ENCODE peak calls at places on chromosomes 11 and 22, in seven cellular contexts. Y is NB4, A is tibial nerve, D is lower leg skin, C is heart left ventricle, X is uterus, R is suprapubic skin. E is an unnamed sample.

GRCh38 chr11:69397732-69398131 is 83.7 kb upstream of the LINC01488 start:
- DNase-seq in Y (no peak), A (no peak), D (no peak), C (no peak), X (no peak), R (no peak), E (no peak)

GRCh38 chr22:41910599-41911291 is 4.1 kb downstream of the SHISA8 start:
- DNase-seq in Y (no peak), A (no peak), D (no peak), C (no peak), X (no peak), R (no peak), E (no peak)

GRCh38 chr11:132147464-132147863 is 777.0 kb downstream of the NTM start:
- DNase-seq in Y (no peak), A (no peak), D (no peak), C (no peak), X (no peak), R (no peak), E (no peak)

GRCh38 chr11:129705341-129705740 is 110.3 kb upstream of the TMEM45B start:
- DNase-seq in Y (no peak), A (no peak), D (peak), C (no peak), X (no peak), R (peak), E (no peak)

GRCh38 chr11:106390078-106390477 is 312.6 kb downstream of the AASDHPPT start:
- DNase-seq in Y (no peak), A (no peak), D (no peak), C (no peak), X (no peak), R (no peak), E (no peak)

GRCh38 chr22:24066260-24066659 is 55.2 kb downstream of the CABIN1 start:
- DNase-seq in Y (no peak), A (no peak), D (no peak), C (peak), X (no peak), R (peak), E (no peak)

GRCh38 chr11:104163100-104164027 is 583 bp downstream of the PDGFD start:
- DNase-seq in Y (no peak), A (no peak), D (no peak), C (peak), X (peak), R (no peak), E (peak)

GRCh38 chr22:39467390-39467901 is 10.6 kb downstream of the MGAT3 start:
- DNase-seq in Y (no peak), A (no peak), D (no peak), C (no peak), X (no peak), R (no peak), E (no peak)

DNA sequence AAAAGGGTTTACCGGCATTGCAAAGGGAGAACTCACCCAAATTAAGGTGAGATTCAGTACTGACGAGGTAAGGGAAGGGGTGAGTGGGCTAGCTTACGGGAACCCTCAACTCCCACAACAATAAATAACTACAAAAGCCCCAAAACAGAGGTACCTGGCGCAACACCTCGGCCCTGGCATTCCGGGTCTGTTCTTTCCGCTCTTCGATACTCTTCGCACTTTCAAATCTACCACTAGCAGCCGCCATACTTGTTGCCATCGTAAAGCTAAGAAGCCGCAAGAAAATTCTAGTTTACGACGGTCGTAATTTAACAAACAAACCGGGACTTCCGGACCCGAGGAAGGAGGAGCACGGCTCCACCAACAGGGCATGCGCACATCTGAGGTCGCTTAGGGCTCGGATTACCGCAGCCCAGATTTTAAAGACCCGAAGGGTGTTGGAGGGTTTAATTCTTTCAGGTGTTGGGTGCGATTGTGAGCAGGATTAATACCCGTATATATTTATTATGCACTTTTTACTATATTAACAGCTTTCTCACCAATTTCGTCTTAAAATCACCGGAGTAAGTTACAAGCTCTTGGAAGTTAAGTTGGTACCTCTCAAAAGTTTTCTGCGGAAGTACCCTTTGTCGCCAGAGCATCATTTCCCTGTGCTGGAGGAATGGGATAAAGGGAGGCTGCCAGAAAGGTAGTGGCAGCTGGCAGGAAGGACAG is at the start of gene CWF19L2:
- DNase-seq in Y (peak), A (peak), D (peak), C (peak), X (peak), R (peak), E (peak)
- TF ChIP-seq POLR2A in Y (peak), A (peak), D (no peak), C (peak), X (peak), R (no peak), E (no peak)

DNA sequence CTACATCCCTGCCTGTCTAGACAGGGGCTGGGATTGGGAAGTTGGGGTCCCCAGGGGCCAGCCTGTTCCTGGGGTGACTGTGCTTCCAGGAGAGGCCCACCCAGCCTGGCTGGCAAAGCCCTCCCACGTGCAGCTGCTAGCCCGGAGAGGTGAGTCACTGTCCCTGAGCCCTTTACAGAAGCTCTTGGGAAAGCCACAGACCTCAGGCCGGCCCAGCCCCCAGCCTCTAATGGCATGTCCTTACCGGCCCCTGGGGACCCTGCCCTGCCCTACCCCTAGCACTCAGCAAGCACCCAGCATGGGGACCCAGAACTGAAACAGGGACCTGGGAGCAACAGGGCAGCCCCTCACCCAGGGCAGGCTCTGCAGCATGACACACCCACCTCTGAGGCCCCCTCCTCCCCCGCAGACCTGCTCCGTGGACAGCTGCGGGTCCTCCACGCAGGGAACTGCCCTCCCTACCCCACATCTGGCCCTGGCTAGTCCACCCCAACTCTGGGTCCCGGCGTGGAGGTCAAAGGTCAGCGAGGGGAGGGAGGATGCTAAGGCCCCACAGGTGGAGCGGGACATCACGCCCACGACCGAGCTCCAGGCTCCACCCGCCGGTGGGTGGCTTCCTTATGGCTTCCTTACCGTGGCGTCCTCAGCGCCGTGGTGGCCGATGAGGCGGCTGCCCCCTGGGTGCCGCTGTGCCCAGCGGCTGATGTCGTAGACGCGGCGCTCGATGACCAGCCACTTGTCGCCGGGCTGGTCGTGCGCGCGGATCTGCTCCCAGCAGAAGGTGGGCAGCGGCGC is 612 bp downstream of the FADS3 start:
- DNase-seq in Y (peak), A (no peak), D (peak), C (peak), X (peak), R (no peak), E (peak)
- TF ChIP-seq POLR2A in Y (no peak), A (no peak), D (no peak), C (no peak), X (no peak), R (no peak), E (no peak)

GRCh38 chr11:76670475-76671235 is at the start of gene LRRC32:
- DNase-seq in Y (peak), A (no peak), D (no peak), C (peak), X (peak), R (no peak), E (no peak)
- TF ChIP-seq POLR2A in Y (no peak), A (peak), D (no peak), C (peak), X (peak), R (no peak), E (no peak)

GRCh38 chr11:111878385-111878765 is 590 bp downstream of the FDXACB1 start:
- DNase-seq in Y (no peak), A (no peak), D (no peak), C (no peak), X (no peak), R (no peak), E (peak)

GRCh38 chr11:111882202-111882601 is 2.9 kb downstream of the CFAP68 start:
- DNase-seq in Y (no peak), A (no peak), D (no peak), C (no peak), X (no peak), R (no peak), E (no peak)

GRCh38 chr11:111879637-111879960 is 258 bp downstream of the CFAP68 start:
- DNase-seq in Y (no peak), A (no peak), D (no peak), C (no peak), X (no peak), R (no peak), E (no peak)

GRCh38 chr11:111878766-111879636 is at the start of the genes CFAP68 and FDXACB1:
- DNase-seq in Y (peak), A (peak), D (peak), C (peak), X (peak), R (peak), E (peak)
- TF ChIP-seq POLR2A in Y (peak), A (peak), D (no peak), C (peak), X (peak), R (no peak), E (peak)

GRCh38 chr11:506950-507726 is at the start of gene RNH1:
- DNase-seq in Y (peak), A (peak), D (peak), C (peak), X (peak), R (peak), E (peak)
- TF ChIP-seq POLR2A in Y (peak), A (peak), D (peak), C (peak), X (peak), R (no peak), E (peak)

GRCh38 chr22:36303874-36304273 is 50.9 kb downstream of the APOL1 start:
- DNase-seq in Y (no peak), A (no peak), D (no peak), C (no peak), X (no peak), R (no peak), E (no peak)
- TF ChIP-seq POLR2A in Y (no peak), A (no peak), D (no peak), C (no peak), X (no peak), R (no peak), E (no peak)

GRCh38 chr22:21657361-21658118 is 8.3 kb upstream of the PPIL2 start:
- DNase-seq in Y (peak), A (no peak), D (peak), C (peak), X (no peak), R (no peak), E (no peak)
- TF ChIP-seq POLR2A in Y (peak), A (no peak), D (no peak), C (no peak), X (peak), R (no peak), E (no peak)